ENCODE peak calls at places on chromosomes 5 and 9, in six cellular contexts. One of them, this sample, is unnamed.

GRCh38 chr5:180799194-180799593 is 3.4 kb downstream of the MGAT1 start:
- DNase-seq in HepG2: no peak
- DNase-seq in A549: no peak
- DNase-seq in endothelial cell of umbilical vein: no peak
- DNase-seq in K562: no peak
- DNase-seq in GM12878: no peak
- DNase-seq in this sample: no peak

GRCh38 chr5:146722361-146722779 is 156.2 kb downstream of the PPP2R2B start:
- DNase-seq in HepG2: no peak
- DNase-seq in A549: no peak
- DNase-seq in endothelial cell of umbilical vein: no peak
- DNase-seq in K562: no peak
- DNase-seq in GM12878: no peak
- DNase-seq in this sample: peak; percentile 1

GRCh38 chr9:104836235-104836634 is 72.3 kb downstream of the NIPSNAP3B start:
- DNase-seq in HepG2: no peak
- DNase-seq in A549: no peak
- DNase-seq in endothelial cell of umbilical vein: peak; percentile 33
- DNase-seq in K562: no peak
- DNase-seq in GM12878: no peak
- DNase-seq in this sample: peak; percentile 13

GRCh38 chr5:153782589-153783238 is 256.0 kb downstream of the FAM114A2 start:
- DNase-seq in HepG2: no peak
- DNase-seq in A549: no peak
- DNase-seq in endothelial cell of umbilical vein: no peak
- DNase-seq in K562: no peak
- DNase-seq in GM12878: no peak
- DNase-seq in this sample: no peak

GRCh38 chr5:78899922-78900362 is 85.2 kb downstream of the ARSB start:
- DNase-seq in HepG2: peak; percentile 58
- DNase-seq in A549: peak; percentile 11
- DNase-seq in endothelial cell of umbilical vein: peak; percentile 69
- DNase-seq in K562: peak; percentile 74
- DNase-seq in GM12878: no peak
- DNase-seq in this sample: peak; percentile 82

GRCh38 chr9:124214596-124215550 is 42.9 kb upstream of the NEK6 start:
- DNase-seq in HepG2: no peak
- DNase-seq in A549: no peak
- DNase-seq in endothelial cell of umbilical vein: no peak
- DNase-seq in K562: peak; percentile 32
- DNase-seq in GM12878: no peak
- DNase-seq in this sample: no peak

GRCh38 chr5:139104577-139105271 is 93.4 kb downstream of the SIL1 start:
- DNase-seq in HepG2: no peak
- DNase-seq in A549: no peak
- DNase-seq in endothelial cell of umbilical vein: no peak
- DNase-seq in K562: no peak
- DNase-seq in GM12878: no peak
- DNase-seq in this sample: no peak

GRCh38 chr5:78554595-78554994 is 94.0 kb downstream of the LHFPL2 start:
- DNase-seq in HepG2: no peak
- DNase-seq in A549: no peak
- DNase-seq in endothelial cell of umbilical vein: no peak
- DNase-seq in K562: no peak
- DNase-seq in GM12878: no peak
- DNase-seq in this sample: no peak

GRCh38 chr5:16050414-16050813 is 129.2 kb downstream of the MARCHF11 start:
- DNase-seq in HepG2: no peak
- DNase-seq in A549: no peak
- DNase-seq in endothelial cell of umbilical vein: no peak
- DNase-seq in K562: no peak
- DNase-seq in GM12878: no peak
- DNase-seq in this sample: no peak

GRCh38 chr9:135816179-135816970 is 91.0 kb downstream of the CAMSAP1 start:
- DNase-seq in HepG2: no peak
- DNase-seq in A549: no peak
- DNase-seq in endothelial cell of umbilical vein: no peak
- DNase-seq in K562: no peak
- DNase-seq in GM12878: no peak
- DNase-seq in this sample: no peak

GRCh38 chr9:86175743-86176456 is 76.5 kb upstream of the GOLM1 start:
- DNase-seq in HepG2: no peak
- DNase-seq in A549: no peak
- DNase-seq in endothelial cell of umbilical vein: no peak
- DNase-seq in K562: no peak
- DNase-seq in GM12878: no peak
- DNase-seq in this sample: no peak

GRCh38 chr5:181170996-181171395 is 23.6 kb downstream of the OR2V2 start:
- DNase-seq in HepG2: no peak
- DNase-seq in A549: no peak
- DNase-seq in endothelial cell of umbilical vein: no peak
- DNase-seq in K562: no peak
- DNase-seq in GM12878: no peak
- DNase-seq in this sample: peak; percentile 40

GRCh38 chr9:76932778-76933177 is 26.9 kb upstream of the PRUNE2 start:
- DNase-seq in HepG2: no peak
- DNase-seq in A549: no peak
- DNase-seq in endothelial cell of umbilical vein: no peak
- DNase-seq in K562: no peak
- DNase-seq in GM12878: no peak
- DNase-seq in this sample: no peak

DNA sequence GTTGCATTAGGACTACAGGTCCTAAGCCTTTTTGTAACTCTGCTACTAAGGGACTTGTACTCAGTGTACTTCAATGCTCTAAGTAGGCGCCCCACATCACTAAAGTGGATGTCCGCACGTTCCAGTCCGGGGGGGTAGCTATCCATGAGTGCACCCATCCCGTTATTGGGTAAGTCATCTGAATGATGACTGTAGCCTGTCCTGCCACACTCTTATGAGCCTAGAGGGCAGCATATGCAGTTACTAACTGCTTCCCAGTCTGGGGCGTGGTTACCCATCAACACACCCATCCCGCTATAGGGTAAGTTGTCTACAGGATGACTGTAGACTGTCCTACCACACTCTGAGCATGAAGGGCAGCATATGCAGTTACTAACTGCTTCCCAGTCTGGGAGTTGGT is 1053.9 kb downstream of the PTPRD start:
- DNase-seq in HepG2: no peak
- DNase-seq in A549: no peak
- DNase-seq in endothelial cell of umbilical vein: no peak
- DNase-seq in K562: no peak
- DNase-seq in GM12878: no peak
- DNase-seq in this sample: no peak
- TF ChIP-seq MYC in HepG2: no peak
- TF ChIP-seq MYC in A549: no peak
- TF ChIP-seq MYC in endothelial cell of umbilical vein: no peak
- TF ChIP-seq MYC in K562: no peak
- TF ChIP-seq MYC in GM12878: no peak
- TF ChIP-seq MYC in this sample: no peak

GRCh38 chr5:176875783-176876505 is 23.2 kb downstream of the HK3 start:
- DNase-seq in HepG2: no peak
- DNase-seq in A549: no peak
- DNase-seq in endothelial cell of umbilical vein: no peak
- DNase-seq in K562: peak; percentile 9
- DNase-seq in GM12878: no peak
- DNase-seq in this sample: peak; percentile 83
- TF ChIP-seq MYC in HepG2: no peak
- TF ChIP-seq MYC in A549: no peak
- TF ChIP-seq MYC in endothelial cell of umbilical vein: no peak
- TF ChIP-seq MYC in K562: no peak
- TF ChIP-seq MYC in GM12878: no peak
- TF ChIP-seq MYC in this sample: no peak

GRCh38 chr5:45277860-45278259 is 418.3 kb downstream of the HCN1 start:
- DNase-seq in HepG2: peak; percentile 1
- DNase-seq in A549: no peak
- DNase-seq in endothelial cell of umbilical vein: no peak
- DNase-seq in K562: no peak
- DNase-seq in GM12878: no peak
- DNase-seq in this sample: no peak
- TF ChIP-seq MYC in HepG2: no peak
- TF ChIP-seq MYC in A549: no peak
- TF ChIP-seq MYC in endothelial cell of umbilical vein: no peak
- TF ChIP-seq MYC in K562: no peak
- TF ChIP-seq MYC in GM12878: no peak
- TF ChIP-seq MYC in this sample: no peak

GRCh38 chr9:107546859-107547258 is 57.3 kb upstream of the KLF4 start:
- DNase-seq in HepG2: peak; percentile 45
- DNase-seq in A549: no peak
- DNase-seq in endothelial cell of umbilical vein: no peak
- DNase-seq in K562: no peak
- DNase-seq in GM12878: no peak
- DNase-seq in this sample: no peak

GRCh38 chr9:107547772-107548297 is 58.3 kb upstream of the KLF4 start:
- DNase-seq in HepG2: no peak
- DNase-seq in A549: no peak
- DNase-seq in endothelial cell of umbilical vein: no peak
- DNase-seq in K562: no peak
- DNase-seq in GM12878: no peak
- DNase-seq in this sample: no peak

GRCh38 chr9:107547303-107547702 is 57.7 kb upstream of the KLF4 start:
- DNase-seq in HepG2: no peak
- DNase-seq in A549: no peak
- DNase-seq in endothelial cell of umbilical vein: no peak
- DNase-seq in K562: no peak
- DNase-seq in GM12878: no peak
- DNase-seq in this sample: no peak

GRCh38 chr9:107545036-107545435 is 55.5 kb upstream of the KLF4 start:
- DNase-seq in HepG2: no peak
- DNase-seq in A549: no peak
- DNase-seq in endothelial cell of umbilical vein: no peak
- DNase-seq in K562: no peak
- DNase-seq in GM12878: no peak
- DNase-seq in this sample: no peak

GRCh38 chr9:107548298-107549142 is 59.0 kb upstream of the KLF4 start:
- DNase-seq in HepG2: peak; percentile 29
- DNase-seq in A549: peak; percentile 33
- DNase-seq in endothelial cell of umbilical vein: peak; percentile 80
- DNase-seq in K562: peak; percentile 6
- DNase-seq in GM12878: no peak
- DNase-seq in this sample: peak; percentile 79
- TF ChIP-seq MYC in HepG2: no peak
- TF ChIP-seq MYC in A549: no peak
- TF ChIP-seq MYC in endothelial cell of umbilical vein: no peak
- TF ChIP-seq MYC in K562: no peak
- TF ChIP-seq MYC in GM12878: no peak
- TF ChIP-seq MYC in this sample: no peak

DNA sequence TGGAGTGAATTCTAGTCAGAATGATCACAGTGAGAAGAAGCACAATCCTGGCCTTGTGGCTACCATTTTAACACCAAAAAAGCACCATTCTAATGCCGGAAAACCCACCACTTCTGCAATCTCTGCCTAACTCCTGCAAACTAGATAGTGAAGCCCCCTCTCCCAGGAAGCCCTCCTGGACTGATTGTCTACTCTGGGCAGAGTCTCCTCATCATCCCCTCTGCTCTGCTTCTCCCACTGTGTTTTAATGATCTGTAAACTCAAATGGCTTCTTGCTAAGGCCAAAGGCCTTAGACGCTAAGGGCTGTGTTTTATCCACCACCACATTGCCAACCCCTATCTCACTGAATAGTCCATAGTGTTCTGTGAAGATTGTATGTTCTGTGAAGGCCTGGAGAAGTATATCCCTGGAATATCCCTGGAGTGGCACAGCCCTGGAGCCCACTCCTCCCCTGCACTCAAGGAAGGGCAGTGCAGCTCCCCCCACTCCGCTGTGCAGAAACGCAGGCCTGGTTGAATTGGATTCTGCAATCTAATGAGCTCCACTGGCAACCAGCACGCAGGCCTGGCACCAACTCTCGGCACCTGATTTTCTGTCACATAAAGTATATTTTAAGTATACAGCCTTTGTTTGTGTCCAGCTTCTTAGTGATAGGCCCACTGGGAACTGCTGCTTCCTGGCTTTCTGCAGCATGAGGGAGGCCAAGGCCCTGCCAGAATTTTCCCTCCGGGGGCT is 126.3 kb downstream of the ATPSCKMT start:
- DNase-seq in HepG2: no peak
- DNase-seq in A549: no peak
- DNase-seq in endothelial cell of umbilical vein: no peak
- DNase-seq in K562: no peak
- DNase-seq in GM12878: no peak
- DNase-seq in this sample: no peak
- TF ChIP-seq MYC in HepG2: no peak
- TF ChIP-seq MYC in A549: no peak
- TF ChIP-seq MYC in endothelial cell of umbilical vein: no peak
- TF ChIP-seq MYC in K562: no peak
- TF ChIP-seq MYC in GM12878: no peak
- TF ChIP-seq MYC in this sample: no peak

GRCh38 chr9:98805506-98806272 is 1.8 kb upstream of the GALNT12 start:
- DNase-seq in HepG2: no peak
- DNase-seq in A549: no peak
- DNase-seq in endothelial cell of umbilical vein: no peak
- DNase-seq in K562: peak; percentile 42
- DNase-seq in GM12878: no peak
- DNase-seq in this sample: peak; percentile 91
- TF ChIP-seq MYC in HepG2: no peak
- TF ChIP-seq MYC in A549: no peak
- TF ChIP-seq MYC in endothelial cell of umbilical vein: no peak
- TF ChIP-seq MYC in K562: no peak
- TF ChIP-seq MYC in GM12878: no peak
- TF ChIP-seq MYC in this sample: no peak

GRCh38 chr9:137445930-137446431 is 4.8 kb upstream of the ENTPD8 start:
- DNase-seq in HepG2: no peak
- DNase-seq in A549: no peak
- DNase-seq in endothelial cell of umbilical vein: no peak
- DNase-seq in K562: no peak
- DNase-seq in GM12878: no peak
- DNase-seq in this sample: no peak
- TF ChIP-seq MYC in HepG2: no peak
- TF ChIP-seq MYC in A549: no peak
- TF ChIP-seq MYC in endothelial cell of umbilical vein: no peak
- TF ChIP-seq MYC in K562: no peak
- TF ChIP-seq MYC in GM12878: no peak
- TF ChIP-seq MYC in this sample: no peak

GRCh38 chr5:123865641-123866040 is 353.7 kb downstream of the CSNK1G3 start:
- DNase-seq in HepG2: no peak
- DNase-seq in A549: no peak
- DNase-seq in endothelial cell of umbilical vein: no peak
- DNase-seq in K562: no peak
- DNase-seq in GM12878: no peak
- DNase-seq in this sample: no peak

GRCh38 chr5:123871373-123871772 is 359.4 kb downstream of the CSNK1G3 start:
- DNase-seq in HepG2: no peak
- DNase-seq in A549: no peak
- DNase-seq in endothelial cell of umbilical vein: no peak
- DNase-seq in K562: no peak
- DNase-seq in GM12878: no peak
- DNase-seq in this sample: no peak

GRCh38 chr5:123868267-123868666 is 356.3 kb downstream of the CSNK1G3 start:
- DNase-seq in HepG2: no peak
- DNase-seq in A549: no peak
- DNase-seq in endothelial cell of umbilical vein: no peak
- DNase-seq in K562: no peak
- DNase-seq in GM12878: no peak
- DNase-seq in this sample: no peak
- TF ChIP-seq MYC in HepG2: no peak
- TF ChIP-seq MYC in A549: no peak
- TF ChIP-seq MYC in endothelial cell of umbilical vein: no peak
- TF ChIP-seq MYC in K562: no peak
- TF ChIP-seq MYC in GM12878: no peak
- TF ChIP-seq MYC in this sample: no peak

This sample was measured in NB4.